ENCODE peak calls at places on chromosome 22, in four cellular contexts. P is PC-3; U is brain microvascular endothelial cell; C is stimulated activated naive CD8-positive, alpha-beta T cell treated with anti-CD3 and anti-CD28 coated beads, Interleukin-15, Interleukin-2, amounts not matched to agents 100 U/mL and 50 U/mL, for 24 hours. T is an unnamed sample.

GRCh38 chr22:41989246-41989645 is 9.3 kb upstream of the WBP2NL start:
- DNase-seq in P (no peak), U (no peak), C (no peak), T (no peak)

GRCh38 chr22:19970479-19971275 is 29.1 kb upstream of the TXNRD2 start:
- DNase-seq in P (peak), C (peak), U (peak), T (no peak)

GRCh38 chr22:26949193-26949592 is 291.8 kb downstream of the MIAT start:
- DNase-seq in P (peak), C (no peak), U (peak), T (peak)

GRCh38 chr22:44371741-44372525 is 59.2 kb upstream of the SHISAL1 start:
- DNase-seq in U (no peak), P (no peak), C (no peak), T (no peak)

GRCh38 chr22:24555160-24555495 is 190 bp upstream of the GUCD1 start:
- DNase-seq in P (peak), C (peak), U (peak), T (peak)

GRCh38 chr22:47121791-47122190 is 359.3 kb downstream of the TBC1D22A start:
- DNase-seq in U (no peak), C (no peak), P (no peak), T (no peak)

GRCh38 chr22:24305260-24305692 is 34.6 kb downstream of the SPECC1L start:
- DNase-seq in P (peak), U (peak), C (no peak), T (peak)

GRCh38 chr22:37904572-37905533 is 1.2 kb upstream of the MICALL1 start:
- DNase-seq in P (peak), C (peak), U (peak), T (peak)

GRCh38 chr22:30635273-30636225 is at the start of gene SLC35E4:
- DNase-seq in U (peak), C (peak), P (peak), T (peak)

GRCh38 chr22:40637181-40638150 is 947 bp upstream of the MRTFA start:
- DNase-seq in U (no peak), P (peak), C (peak), T (no peak)

GRCh38 chr22:21920341-21921183 is 32.1 kb downstream of the PPM1F start:
- DNase-seq in U (no peak), P (no peak), C (no peak), T (no peak)

GRCh38 chr22:19180740-19181410 is 2.3 kb upstream of the SLC25A1 start:
- DNase-seq in U (no peak), C (no peak), P (no peak), T (no peak)

GRCh38 chr22:46007848-46008261 is 30.9 kb upstream of the WNT7B start:
- DNase-seq in C (no peak), U (peak), P (no peak), T (peak)

GRCh38 chr22:34036936-34037335 is 116.7 kb upstream of the LARGE1 start:
- DNase-seq in P (no peak), C (no peak), U (no peak), T (no peak)

GRCh38 chr22:27866136-27867091 is 52.6 kb downstream of the PITPNB start:
- DNase-seq in U (no peak), C (no peak), P (peak), T (peak)

GRCh38 chr22:50473088-50473487 is 1.7 kb downstream of the SBF1 start:
- DNase-seq in U (no peak), P (peak), C (peak), T (no peak)

GRCh38 chr22:50530857-50531545 is 1.2 kb upstream of the TYMP start:
- DNase-seq in P (peak), C (peak), U (peak), T (peak)

GRCh38 chr22:43624144-43624998 is 187.7 kb downstream of the EFCAB6 start:
- DNase-seq in U (peak), P (peak), C (no peak), T (no peak)

GRCh38 chr22:36075230-36075629 is 46.6 kb upstream of the RBFOX2 start:
- DNase-seq in U (no peak), P (no peak), C (no peak), T (no peak)

GRCh38 chr22:39243443-39244072 is 1.2 kb downstream of the PDGFB start:
- DNase-seq in C (no peak), U (no peak), P (peak), T (peak)

GRCh38 chr22:38348751-38349496 is 31.7 kb upstream of the CSNK1E start:
- DNase-seq in U (no peak), P (no peak), C (no peak), T (no peak)

GRCh38 chr22:43404673-43405385 is 7.0 kb upstream of the MPPED1 start:
- DNase-seq in U (no peak), C (no peak), P (no peak), T (peak)

GRCh38 chr22:49667236-49667635 is 160.4 kb downstream of the BRD1 start:
- DNase-seq in P (no peak), U (no peak), C (no peak), T (no peak)

GRCh38 chr22:41982886-41983285 is 13.6 kb downstream of the SEPTIN3 start:
- DNase-seq in U (no peak), C (no peak), P (no peak), T (no peak)

GRCh38 chr22:47036352-47036751 is 273.9 kb downstream of the TBC1D22A start:
- DNase-seq in U (no peak), P (no peak), C (no peak), T (no peak)

GRCh38 chr22:27153386-27153785 is 496.0 kb downstream of the MIAT start:
- DNase-seq in U (peak), C (no peak), P (no peak), T (no peak)

GRCh38 chr22:26134654-26135330 is 34.5 kb upstream of the SEZ6L start:
- DNase-seq in C (peak), U (no peak), P (no peak), T (no peak)

GRCh38 chr22:27377901-27378300 is 423.7 kb downstream of the MN1 start:
- DNase-seq in U (peak), P (no peak), C (no peak), T (no peak)

T was measured in mammary epithelial cell.